ENCODE peak calls at places on chromosomes 7 and 10, in five cellular contexts. One of them, this sample, is unnamed.

GRCh38 chr7:138186951-138187351 is 110.7 kb downstream of the AKR1D1 start:
- DNase-seq in cardiac muscle cell: no peak
- DNase-seq in BJ: no peak
- DNase-seq in gastrocnemius medialis: no peak
- DNase-seq in mammary epithelial cell: peak
- DNase-seq in this sample: no peak

GRCh38 chr10:79488870-79489269 is 23.5 kb upstream of the EIF5AL1 start:
- DNase-seq in cardiac muscle cell: no peak
- DNase-seq in BJ: no peak
- DNase-seq in gastrocnemius medialis: no peak
- DNase-seq in mammary epithelial cell: no peak
- DNase-seq in this sample: no peak

GRCh38 chr7:151795168-151795754 is 81.7 kb downstream of the PRKAG2 start:
- DNase-seq in cardiac muscle cell: no peak
- DNase-seq in BJ: no peak
- DNase-seq in gastrocnemius medialis: no peak
- DNase-seq in mammary epithelial cell: no peak
- DNase-seq in this sample: no peak

GRCh38 chr10:93701903-93702277 is 502 bp downstream of the FRA10AC1 start:
- DNase-seq in cardiac muscle cell: peak
- DNase-seq in BJ: no peak
- DNase-seq in gastrocnemius medialis: no peak
- DNase-seq in mammary epithelial cell: peak
- DNase-seq in this sample: no peak

GRCh38 chr10:89515031-89515841 is 20.2 kb downstream of the SLC16A12 start:
- DNase-seq in cardiac muscle cell: peak
- DNase-seq in BJ: peak
- DNase-seq in gastrocnemius medialis: no peak
- DNase-seq in mammary epithelial cell: peak
- DNase-seq in this sample: peak

GRCh38 chr7:42929449-42929848 is 2.5 kb downstream of the PSMA2 start:
- DNase-seq in cardiac muscle cell: no peak
- DNase-seq in BJ: no peak
- DNase-seq in gastrocnemius medialis: no peak
- DNase-seq in mammary epithelial cell: no peak
- DNase-seq in this sample: no peak

GRCh38 chr7:157730614-157731013 is 393.8 kb downstream of the DNAJB6 start:
- DNase-seq in cardiac muscle cell: no peak
- DNase-seq in BJ: no peak
- DNase-seq in gastrocnemius medialis: no peak
- DNase-seq in mammary epithelial cell: no peak
- DNase-seq in this sample: no peak

GRCh38 chr10:21083861-21084260 is 186.8 kb upstream of the NEBL start:
- DNase-seq in cardiac muscle cell: no peak
- DNase-seq in BJ: no peak
- DNase-seq in gastrocnemius medialis: no peak
- DNase-seq in mammary epithelial cell: peak
- DNase-seq in this sample: no peak

GRCh38 chr10:3339121-3339520 is 166.5 kb upstream of the PITRM1 start:
- DNase-seq in cardiac muscle cell: no peak
- DNase-seq in BJ: no peak
- DNase-seq in gastrocnemius medialis: no peak
- DNase-seq in mammary epithelial cell: no peak
- DNase-seq in this sample: no peak

GRCh38 chr10:5525581-5526271 is 965 bp downstream of the CALML3 start:
- DNase-seq in cardiac muscle cell: no peak
- DNase-seq in BJ: no peak
- DNase-seq in gastrocnemius medialis: no peak
- DNase-seq in mammary epithelial cell: peak
- DNase-seq in this sample: no peak

GRCh38 chr10:61140765-61141392 is 196.9 kb upstream of the RHOBTB1 start:
- DNase-seq in cardiac muscle cell: peak
- DNase-seq in BJ: peak
- DNase-seq in gastrocnemius medialis: no peak
- DNase-seq in mammary epithelial cell: peak
- DNase-seq in this sample: peak

GRCh38 chr7:110922906-110923305 is 168.0 kb upstream of the LRRN3 start:
- DNase-seq in cardiac muscle cell: no peak
- DNase-seq in BJ: peak
- DNase-seq in gastrocnemius medialis: no peak
- DNase-seq in mammary epithelial cell: peak
- DNase-seq in this sample: peak

GRCh38 chr7:81233208-81233940 is 314.5 kb upstream of the SEMA3C start:
- DNase-seq in cardiac muscle cell: no peak
- DNase-seq in BJ: no peak
- DNase-seq in gastrocnemius medialis: no peak
- DNase-seq in mammary epithelial cell: no peak
- DNase-seq in this sample: no peak

GRCh38 chr7:129401968-129402860 is 32.0 kb upstream of the STRIP2 start:
- DNase-seq in cardiac muscle cell: no peak
- DNase-seq in BJ: no peak
- DNase-seq in gastrocnemius medialis: no peak
- DNase-seq in mammary epithelial cell: no peak
- DNase-seq in this sample: no peak

GRCh38 chr7:12923971-12924370 is 236.5 kb downstream of the ARL4A start:
- DNase-seq in cardiac muscle cell: no peak
- DNase-seq in BJ: no peak
- DNase-seq in gastrocnemius medialis: no peak
- DNase-seq in mammary epithelial cell: peak
- DNase-seq in this sample: no peak

GRCh38 chr10:98916751-98917150 is 318.9 kb downstream of the HPSE2 start:
- DNase-seq in cardiac muscle cell: no peak
- DNase-seq in BJ: no peak
- DNase-seq in gastrocnemius medialis: no peak
- DNase-seq in mammary epithelial cell: no peak
- DNase-seq in this sample: peak

GRCh38 chr10:18685555-18685954 is 26.3 kb downstream of the ARL5B start:
- DNase-seq in cardiac muscle cell: no peak
- DNase-seq in BJ: no peak
- DNase-seq in gastrocnemius medialis: no peak
- DNase-seq in mammary epithelial cell: no peak
- DNase-seq in this sample: no peak

GRCh38 chr7:13946181-13946580 is 43.3 kb downstream of the ETV1 start:
- DNase-seq in cardiac muscle cell: no peak
- DNase-seq in BJ: peak
- DNase-seq in gastrocnemius medialis: no peak
- DNase-seq in mammary epithelial cell: no peak
- DNase-seq in this sample: peak

GRCh38 chr10:104054430-104054829 is 31.2 kb downstream of the COL17A1 start:
- DNase-seq in cardiac muscle cell: no peak
- DNase-seq in BJ: peak
- DNase-seq in gastrocnemius medialis: no peak
- DNase-seq in mammary epithelial cell: no peak
- DNase-seq in this sample: peak

GRCh38 chr10:96740579-96741281 is 20.4 kb upstream of the PIK3AP1 start:
- DNase-seq in cardiac muscle cell: no peak
- DNase-seq in BJ: no peak
- DNase-seq in gastrocnemius medialis: peak
- DNase-seq in mammary epithelial cell: no peak
- DNase-seq in this sample: no peak

GRCh38 chr7:98294798-98295382 is 13.4 kb downstream of the BRI3 start:
- DNase-seq in cardiac muscle cell: peak
- DNase-seq in BJ: no peak
- DNase-seq in gastrocnemius medialis: peak
- DNase-seq in mammary epithelial cell: peak
- DNase-seq in this sample: no peak

GRCh38 chr7:55210176-55210575 is 155.0 kb upstream of the LANCL2 start:
- DNase-seq in cardiac muscle cell: no peak
- DNase-seq in BJ: no peak
- DNase-seq in gastrocnemius medialis: no peak
- DNase-seq in mammary epithelial cell: no peak
- DNase-seq in this sample: no peak

DNA sequence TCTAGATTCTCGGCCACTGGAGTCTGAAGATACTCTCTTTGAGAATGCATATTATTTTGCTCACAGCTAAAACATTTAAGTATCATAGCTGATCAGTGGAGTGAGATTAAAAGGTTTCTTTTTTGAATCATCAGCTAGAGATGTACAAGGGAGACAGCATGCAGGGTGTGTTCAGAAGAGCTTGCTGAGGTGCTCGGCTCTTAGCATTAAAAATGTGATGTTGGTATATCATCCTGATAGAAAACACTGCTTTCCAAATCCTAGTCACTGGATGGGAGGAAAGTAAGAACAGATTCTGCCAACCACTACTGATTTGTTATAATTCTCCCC is 964.3 kb downstream of the GATA3 start:
- DNase-seq in cardiac muscle cell: no peak
- DNase-seq in BJ: no peak
- DNase-seq in gastrocnemius medialis: no peak
- DNase-seq in mammary epithelial cell: no peak
- DNase-seq in this sample: no peak
- H3K4me3 ChIP-seq in cardiac muscle cell: no peak
- H3K4me3 ChIP-seq in BJ: no peak
- H3K4me3 ChIP-seq in gastrocnemius medialis: no peak
- H3K4me3 ChIP-seq in mammary epithelial cell: no peak
- H3K4me3 ChIP-seq in this sample: no peak

GRCh38 chr7:96993980-96994379 is 11.4 kb upstream of the DLX6 start:
- DNase-seq in cardiac muscle cell: no peak
- DNase-seq in BJ: no peak
- DNase-seq in gastrocnemius medialis: no peak
- DNase-seq in mammary epithelial cell: no peak
- DNase-seq in this sample: no peak
- H3K4me3 ChIP-seq in cardiac muscle cell: no peak
- H3K4me3 ChIP-seq in BJ: no peak
- H3K4me3 ChIP-seq in gastrocnemius medialis: no peak
- H3K4me3 ChIP-seq in mammary epithelial cell: no peak
- H3K4me3 ChIP-seq in this sample: no peak

DNA sequence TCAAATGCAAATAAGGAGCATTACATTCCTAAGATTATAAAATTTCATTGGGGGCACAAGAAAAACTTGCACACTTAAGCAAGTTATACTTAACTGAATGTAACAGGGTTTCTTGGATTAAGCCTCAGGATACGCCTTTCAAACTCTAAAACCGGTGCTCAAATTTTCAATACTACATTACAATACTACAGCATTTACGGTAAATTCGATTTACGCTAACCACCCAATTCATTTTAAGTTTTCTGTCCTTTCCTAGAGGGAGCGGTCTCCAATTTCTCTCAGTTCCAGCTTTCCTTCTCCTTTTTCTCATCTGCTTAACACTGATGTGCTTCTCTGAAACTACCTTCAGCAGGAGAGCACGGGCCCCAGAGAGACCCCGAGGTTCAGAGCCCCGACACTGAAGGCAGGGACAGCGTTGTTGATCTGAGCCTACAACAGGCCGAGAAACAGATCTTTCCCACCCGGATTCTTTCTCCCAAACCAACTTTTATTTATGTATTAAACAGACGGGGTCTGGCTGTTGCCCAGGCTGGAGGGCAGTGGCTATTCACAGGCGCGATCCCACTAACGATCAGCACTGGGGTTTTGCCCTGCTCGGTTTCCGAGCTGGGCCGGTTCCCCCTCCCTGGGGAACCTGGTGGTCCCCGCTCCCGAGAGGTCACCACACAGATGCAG is 798 bp downstream of the ZNF425 start:
- DNase-seq in cardiac muscle cell: no peak
- DNase-seq in BJ: no peak
- DNase-seq in gastrocnemius medialis: no peak
- DNase-seq in mammary epithelial cell: peak
- DNase-seq in this sample: no peak
- H3K4me3 ChIP-seq in cardiac muscle cell: peak
- H3K4me3 ChIP-seq in BJ: peak
- H3K4me3 ChIP-seq in gastrocnemius medialis: peak
- H3K4me3 ChIP-seq in mammary epithelial cell: peak
- H3K4me3 ChIP-seq in this sample: peak

DNA sequence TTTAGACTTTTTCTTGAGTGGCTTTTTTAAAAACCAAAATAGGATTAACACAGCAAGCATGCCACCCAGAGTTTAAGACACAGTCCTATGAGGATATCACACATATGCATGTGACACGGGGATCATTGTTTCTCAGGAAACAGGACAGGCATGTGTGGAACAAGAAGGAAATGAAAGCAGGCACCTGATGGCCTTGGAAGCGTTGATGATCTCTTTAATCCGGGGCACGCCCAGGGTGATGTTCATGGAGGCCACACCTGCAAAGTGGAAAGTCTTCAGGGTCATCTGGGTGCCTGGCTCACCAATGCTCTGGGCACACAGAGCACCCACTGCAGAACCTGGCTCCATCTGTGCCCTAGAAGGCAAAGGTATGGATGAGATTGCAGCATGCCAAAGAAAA is 44.3 kb downstream of the POLR3A start:
- DNase-seq in cardiac muscle cell: no peak
- DNase-seq in BJ: no peak
- DNase-seq in gastrocnemius medialis: no peak
- DNase-seq in mammary epithelial cell: no peak
- DNase-seq in this sample: no peak
- H3K4me3 ChIP-seq in cardiac muscle cell: no peak
- H3K4me3 ChIP-seq in BJ: no peak
- H3K4me3 ChIP-seq in gastrocnemius medialis: no peak
- H3K4me3 ChIP-seq in mammary epithelial cell: no peak
- H3K4me3 ChIP-seq in this sample: no peak

GRCh38 chr10:88385601-88386203 is 197.4 kb downstream of the RNLS start:
- DNase-seq in cardiac muscle cell: no peak
- DNase-seq in BJ: no peak
- DNase-seq in gastrocnemius medialis: peak
- DNase-seq in mammary epithelial cell: peak
- DNase-seq in this sample: no peak
- H3K4me3 ChIP-seq in cardiac muscle cell: no peak
- H3K4me3 ChIP-seq in BJ: no peak
- H3K4me3 ChIP-seq in gastrocnemius medialis: no peak
- H3K4me3 ChIP-seq in mammary epithelial cell: no peak
- H3K4me3 ChIP-seq in this sample: no peak

DNA sequence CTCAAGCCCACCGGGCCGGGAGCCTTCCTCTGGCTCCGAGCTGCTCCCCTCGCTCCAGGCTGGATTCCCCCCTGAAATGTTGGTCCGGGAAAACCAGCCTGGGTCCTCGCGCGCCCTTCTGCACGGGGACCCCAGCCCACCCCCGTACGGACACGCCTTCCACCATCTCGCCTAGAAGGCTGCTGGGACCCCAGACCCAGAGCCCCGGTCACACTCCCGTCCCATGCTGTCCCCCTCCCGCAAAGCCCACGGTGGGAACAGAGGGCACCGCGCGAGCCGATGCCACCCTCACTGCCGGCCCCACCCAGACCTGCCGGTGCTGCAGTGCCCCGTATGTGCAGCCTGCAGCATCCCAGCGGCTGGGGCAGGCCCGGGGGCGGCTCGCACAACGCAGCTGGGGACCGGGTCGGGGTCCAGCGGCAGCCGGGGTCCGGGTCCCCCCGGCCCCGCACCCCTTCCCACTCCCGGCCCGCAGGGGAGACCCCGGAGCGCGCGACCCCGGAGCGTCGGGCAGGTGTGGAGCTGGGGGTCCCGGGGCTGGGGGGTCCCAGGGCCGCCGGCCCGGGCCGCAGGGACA is 871 bp downstream of the SPOCK2 start:
- DNase-seq in cardiac muscle cell: no peak
- DNase-seq in BJ: no peak
- DNase-seq in gastrocnemius medialis: no peak
- DNase-seq in mammary epithelial cell: no peak
- DNase-seq in this sample: no peak
- H3K4me3 ChIP-seq in cardiac muscle cell: peak
- H3K4me3 ChIP-seq in BJ: no peak
- H3K4me3 ChIP-seq in gastrocnemius medialis: peak
- H3K4me3 ChIP-seq in mammary epithelial cell: peak
- H3K4me3 ChIP-seq in this sample: peak

GRCh38 chr7:76165106-76165972 is 36.4 kb upstream of the SRRM3 start:
- DNase-seq in cardiac muscle cell: no peak
- DNase-seq in BJ: no peak
- DNase-seq in gastrocnemius medialis: no peak
- DNase-seq in mammary epithelial cell: no peak
- DNase-seq in this sample: no peak
- H3K4me3 ChIP-seq in cardiac muscle cell: no peak
- H3K4me3 ChIP-seq in BJ: no peak
- H3K4me3 ChIP-seq in gastrocnemius medialis: no peak
- H3K4me3 ChIP-seq in mammary epithelial cell: no peak
- H3K4me3 ChIP-seq in this sample: no peak

This sample was measured in HFF-Myc.